ENCODE peak calls at places on chromosomes 5 and 9, in seven cellular contexts. One of them, this sample, is unnamed.

GRCh38 chr9:4084440-4084818 is 215.4 kb downstream of the GLIS3 start:
- DNase-seq in fibroblast of pulmonary artery: peak; percentile 91
- DNase-seq in AG10803: no peak
- DNase-seq in heart left ventricle: peak; percentile 50
- DNase-seq in lower lobe of right lung: no peak
- DNase-seq in HCT116: no peak
- DNase-seq in right lobe of liver: no peak
- DNase-seq in this sample: no peak

GRCh38 chr5:73201547-73202513 is 28.8 kb downstream of the TMEM174 start:
- DNase-seq in lower lobe of right lung: peak; percentile 86
- DNase-seq in HCT116: peak; percentile 78
- DNase-seq in heart left ventricle: peak; percentile 69
- DNase-seq in AG10803: peak; percentile 59
- DNase-seq in fibroblast of pulmonary artery: peak; percentile 71
- DNase-seq in right lobe of liver: peak; percentile 89
- DNase-seq in this sample: peak; percentile 87

GRCh38 chr5:117380316-117380715 is 805.7 kb upstream of the SEMA6A start:
- DNase-seq in AG10803: no peak
- DNase-seq in lower lobe of right lung: no peak
- DNase-seq in HCT116: no peak
- DNase-seq in fibroblast of pulmonary artery: no peak
- DNase-seq in right lobe of liver: no peak
- DNase-seq in heart left ventricle: no peak
- DNase-seq in this sample: no peak

GRCh38 chr5:146751781-146752401 is 126.7 kb downstream of the PPP2R2B start:
- DNase-seq in fibroblast of pulmonary artery: no peak
- DNase-seq in lower lobe of right lung: no peak
- DNase-seq in right lobe of liver: no peak
- DNase-seq in HCT116: no peak
- DNase-seq in AG10803: no peak
- DNase-seq in heart left ventricle: no peak
- DNase-seq in this sample: no peak

GRCh38 chr9:35489313-35490154 is at the start of gene RUSC2:
- DNase-seq in AG10803: peak; percentile 91
- DNase-seq in HCT116: peak; percentile 68
- DNase-seq in right lobe of liver: peak; percentile 86
- DNase-seq in lower lobe of right lung: peak; percentile 89
- DNase-seq in fibroblast of pulmonary artery: peak; percentile 94
- DNase-seq in heart left ventricle: peak; percentile 91
- DNase-seq in this sample: peak; percentile 93

GRCh38 chr9:69168709-69169217 is 5.3 kb upstream of the TJP2 start:
- DNase-seq in lower lobe of right lung: no peak
- DNase-seq in HCT116: no peak
- DNase-seq in right lobe of liver: peak; percentile 87
- DNase-seq in heart left ventricle: no peak
- DNase-seq in AG10803: peak; percentile 51
- DNase-seq in fibroblast of pulmonary artery: peak; percentile 81
- DNase-seq in this sample: no peak

GRCh38 chr9:25003686-25004085 is 458.0 kb upstream of the IZUMO3 start:
- DNase-seq in fibroblast of pulmonary artery: no peak
- DNase-seq in AG10803: no peak
- DNase-seq in right lobe of liver: no peak
- DNase-seq in HCT116: no peak
- DNase-seq in heart left ventricle: no peak
- DNase-seq in lower lobe of right lung: no peak
- DNase-seq in this sample: no peak

GRCh38 chr5:57551251-57551650 is 68.6 kb upstream of the ACTBL2 start:
- DNase-seq in right lobe of liver: no peak
- DNase-seq in fibroblast of pulmonary artery: no peak
- DNase-seq in lower lobe of right lung: no peak
- DNase-seq in HCT116: no peak
- DNase-seq in AG10803: no peak
- DNase-seq in heart left ventricle: no peak
- DNase-seq in this sample: no peak

GRCh38 chr5:173583384-173583783 is 33.1 kb downstream of the BOD1 start:
- DNase-seq in right lobe of liver: no peak
- DNase-seq in AG10803: no peak
- DNase-seq in lower lobe of right lung: no peak
- DNase-seq in HCT116: no peak
- DNase-seq in heart left ventricle: no peak
- DNase-seq in fibroblast of pulmonary artery: no peak
- DNase-seq in this sample: no peak

GRCh38 chr5:115069087-115069968 is 100.4 kb downstream of the TRIM36 start:
- DNase-seq in heart left ventricle: no peak
- DNase-seq in fibroblast of pulmonary artery: peak; percentile 61
- DNase-seq in AG10803: peak; percentile 60
- DNase-seq in right lobe of liver: no peak
- DNase-seq in HCT116: peak; percentile 51
- DNase-seq in lower lobe of right lung: no peak
- DNase-seq in this sample: peak; percentile 74

GRCh38 chr5:6450235-6450860 is 1.7 kb downstream of the UBE2QL1 start:
- DNase-seq in right lobe of liver: no peak
- DNase-seq in lower lobe of right lung: no peak
- DNase-seq in heart left ventricle: no peak
- DNase-seq in HCT116: no peak
- DNase-seq in AG10803: no peak
- DNase-seq in fibroblast of pulmonary artery: no peak
- DNase-seq in this sample: no peak

GRCh38 chr5:96957125-96958041 is 21.5 kb downstream of the LNPEP start:
- DNase-seq in HCT116: no peak
- DNase-seq in AG10803: no peak
- DNase-seq in right lobe of liver: no peak
- DNase-seq in fibroblast of pulmonary artery: no peak
- DNase-seq in heart left ventricle: no peak
- DNase-seq in lower lobe of right lung: no peak
- DNase-seq in this sample: no peak

GRCh38 chr5:126376443-126376842 is 46.8 kb upstream of the GRAMD2B start:
- DNase-seq in fibroblast of pulmonary artery: no peak
- DNase-seq in AG10803: peak; percentile 27
- DNase-seq in right lobe of liver: no peak
- DNase-seq in HCT116: no peak
- DNase-seq in lower lobe of right lung: no peak
- DNase-seq in heart left ventricle: peak; percentile 48
- DNase-seq in this sample: no peak

GRCh38 chr5:178123094-178123986 is 7.5 kb upstream of the RMND5B start:
- DNase-seq in heart left ventricle: no peak
- DNase-seq in fibroblast of pulmonary artery: no peak
- DNase-seq in HCT116: no peak
- DNase-seq in AG10803: no peak
- DNase-seq in right lobe of liver: no peak
- DNase-seq in lower lobe of right lung: peak; percentile 25
- DNase-seq in this sample: no peak

GRCh38 chr5:138568061-138568824 is 7.0 kb downstream of the HSPA9 start:
- DNase-seq in right lobe of liver: no peak
- DNase-seq in AG10803: no peak
- DNase-seq in heart left ventricle: no peak
- DNase-seq in lower lobe of right lung: no peak
- DNase-seq in fibroblast of pulmonary artery: no peak
- DNase-seq in HCT116: no peak
- DNase-seq in this sample: no peak
- TF ChIP-seq CTCF in right lobe of liver: no peak
- TF ChIP-seq CTCF in AG10803: no peak
- TF ChIP-seq CTCF in heart left ventricle: no peak
- TF ChIP-seq CTCF in lower lobe of right lung: no peak
- TF ChIP-seq CTCF in fibroblast of pulmonary artery: no peak
- TF ChIP-seq CTCF in HCT116: no peak
- TF ChIP-seq CTCF in this sample: peak; percentile 28

GRCh38 chr9:136949817-136950655 is 2.0 kb upstream of the LCN12 start:
- DNase-seq in lower lobe of right lung: peak; percentile 97
- DNase-seq in heart left ventricle: peak; percentile 97
- DNase-seq in fibroblast of pulmonary artery: peak; percentile 78
- DNase-seq in AG10803: peak; percentile 63
- DNase-seq in HCT116: peak; percentile 85
- DNase-seq in right lobe of liver: peak; percentile 99
- DNase-seq in this sample: peak; percentile 94
- TF ChIP-seq CTCF in lower lobe of right lung: no peak
- TF ChIP-seq CTCF in heart left ventricle: peak; percentile 12
- TF ChIP-seq CTCF in fibroblast of pulmonary artery: no peak
- TF ChIP-seq CTCF in AG10803: no peak
- TF ChIP-seq CTCF in HCT116: no peak
- TF ChIP-seq CTCF in right lobe of liver: no peak
- TF ChIP-seq CTCF in this sample: no peak

GRCh38 chr9:78860806-78861475 is 564.0 kb downstream of the PSAT1 start:
- DNase-seq in lower lobe of right lung: no peak
- DNase-seq in HCT116: no peak
- DNase-seq in AG10803: peak; percentile 86
- DNase-seq in fibroblast of pulmonary artery: peak; percentile 69
- DNase-seq in right lobe of liver: no peak
- DNase-seq in heart left ventricle: no peak
- DNase-seq in this sample: no peak
- TF ChIP-seq CTCF in lower lobe of right lung: no peak
- TF ChIP-seq CTCF in HCT116: no peak
- TF ChIP-seq CTCF in AG10803: peak; percentile 36
- TF ChIP-seq CTCF in fibroblast of pulmonary artery: peak; percentile 17
- TF ChIP-seq CTCF in right lobe of liver: no peak
- TF ChIP-seq CTCF in heart left ventricle: no peak
- TF ChIP-seq CTCF in this sample: peak; percentile 17

GRCh38 chr9:121288874-121289553 is 21.1 kb downstream of the GSN start:
- DNase-seq in fibroblast of pulmonary artery: peak; percentile 88
- DNase-seq in right lobe of liver: no peak
- DNase-seq in lower lobe of right lung: peak; percentile 70
- DNase-seq in AG10803: peak; percentile 80
- DNase-seq in HCT116: no peak
- DNase-seq in heart left ventricle: peak; percentile 87
- DNase-seq in this sample: peak; percentile 69

GRCh38 chr9:121288557-121288873 is 20.6 kb downstream of the GSN start:
- DNase-seq in heart left ventricle: no peak
- DNase-seq in fibroblast of pulmonary artery: no peak
- DNase-seq in HCT116: no peak
- DNase-seq in AG10803: no peak
- DNase-seq in lower lobe of right lung: no peak
- DNase-seq in right lobe of liver: no peak
- DNase-seq in this sample: no peak

GRCh38 chr9:121285835-121286687 is 18.1 kb downstream of the GSN start:
- DNase-seq in heart left ventricle: peak; percentile 85
- DNase-seq in fibroblast of pulmonary artery: peak; percentile 82
- DNase-seq in lower lobe of right lung: peak; percentile 67
- DNase-seq in right lobe of liver: no peak
- DNase-seq in AG10803: peak; percentile 72
- DNase-seq in HCT116: peak; percentile 64
- DNase-seq in this sample: peak; percentile 94

GRCh38 chr9:121286688-121286972 is 18.7 kb downstream of the GSN start:
- DNase-seq in HCT116: no peak
- DNase-seq in AG10803: no peak
- DNase-seq in lower lobe of right lung: no peak
- DNase-seq in fibroblast of pulmonary artery: no peak
- DNase-seq in heart left ventricle: no peak
- DNase-seq in right lobe of liver: no peak
- DNase-seq in this sample: no peak

GRCh38 chr9:121286973-121287721 is 19.2 kb downstream of the GSN start:
- DNase-seq in fibroblast of pulmonary artery: peak; percentile 97
- DNase-seq in AG10803: peak; percentile 90
- DNase-seq in heart left ventricle: peak; percentile 89
- DNase-seq in HCT116: peak; percentile 98
- DNase-seq in right lobe of liver: no peak
- DNase-seq in lower lobe of right lung: peak; percentile 78
- DNase-seq in this sample: peak; percentile 99
- TF ChIP-seq CTCF in fibroblast of pulmonary artery: peak; percentile 8
- TF ChIP-seq CTCF in AG10803: peak; percentile 43
- TF ChIP-seq CTCF in heart left ventricle: peak; percentile 43
- TF ChIP-seq CTCF in HCT116: no peak
- TF ChIP-seq CTCF in right lobe of liver: no peak
- TF ChIP-seq CTCF in lower lobe of right lung: peak; percentile 34
- TF ChIP-seq CTCF in this sample: peak; percentile 36

DNA sequence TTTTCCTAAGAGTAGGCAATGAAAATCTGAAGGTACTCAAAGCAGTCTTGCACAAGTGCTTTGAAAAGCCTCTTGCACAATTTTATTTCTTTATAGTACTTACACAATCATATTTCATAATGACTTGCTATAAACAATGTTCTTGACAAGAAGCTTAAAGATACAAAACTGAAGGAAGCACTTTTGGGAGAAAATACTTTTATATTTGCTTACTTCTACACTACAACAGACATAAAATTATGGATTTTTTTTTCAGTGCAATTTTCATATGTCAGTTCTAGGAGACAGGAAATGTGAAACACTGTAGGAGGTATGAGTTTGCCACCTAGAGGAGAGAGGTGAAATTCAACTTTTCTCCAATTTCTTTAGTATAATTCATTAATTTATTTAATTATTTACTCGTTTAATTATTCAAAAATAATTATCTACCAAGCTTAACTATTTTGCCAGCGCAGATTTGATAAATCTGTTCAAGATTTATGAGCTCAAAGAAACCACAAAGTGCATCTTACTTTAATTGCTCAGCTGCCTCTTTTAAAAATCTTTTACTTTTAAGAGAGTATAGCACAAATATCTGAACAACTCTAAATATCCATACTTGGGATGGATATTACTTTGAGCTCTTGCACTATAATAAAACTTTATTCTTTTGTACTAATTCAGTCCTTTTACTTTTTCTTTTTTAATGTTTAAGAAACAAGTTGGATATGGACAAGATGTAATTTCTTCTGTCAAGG is 29.0 kb upstream of the CDKN2B start:
- DNase-seq in HCT116: peak; percentile 33
- DNase-seq in heart left ventricle: no peak
- DNase-seq in right lobe of liver: no peak
- DNase-seq in fibroblast of pulmonary artery: peak; percentile 77
- DNase-seq in lower lobe of right lung: no peak
- DNase-seq in AG10803: peak; percentile 51
- DNase-seq in this sample: no peak
- TF ChIP-seq CTCF in HCT116: peak; percentile 60
- TF ChIP-seq CTCF in heart left ventricle: peak; percentile 51
- TF ChIP-seq CTCF in right lobe of liver: peak; percentile 61
- TF ChIP-seq CTCF in fibroblast of pulmonary artery: peak; percentile 55
- TF ChIP-seq CTCF in lower lobe of right lung: peak; percentile 50
- TF ChIP-seq CTCF in AG10803: peak; percentile 59
- TF ChIP-seq CTCF in this sample: no peak

GRCh38 chr9:92140074-92140753 is 25.0 kb upstream of the SPTLC1 start:
- DNase-seq in HCT116: peak; percentile 38
- DNase-seq in heart left ventricle: peak; percentile 73
- DNase-seq in lower lobe of right lung: peak; percentile 88
- DNase-seq in right lobe of liver: peak; percentile 90
- DNase-seq in fibroblast of pulmonary artery: peak; percentile 76
- DNase-seq in AG10803: peak; percentile 64
- DNase-seq in this sample: peak; percentile 68
- TF ChIP-seq CTCF in HCT116: no peak
- TF ChIP-seq CTCF in heart left ventricle: peak; percentile 84
- TF ChIP-seq CTCF in lower lobe of right lung: peak; percentile 95
- TF ChIP-seq CTCF in right lobe of liver: peak; percentile 94
- TF ChIP-seq CTCF in fibroblast of pulmonary artery: peak; percentile 92
- TF ChIP-seq CTCF in AG10803: peak; percentile 88
- TF ChIP-seq CTCF in this sample: peak; percentile 96